ENCODE peak calls at places on chromosome 6, in eight cellular contexts. One of them, this sample, is unnamed.

GRCh38 chr6:219641-220198 is 72.6 kb upstream of the DUSP22 start:
- DNase-seq in mucosa of descending colon: peak
- DNase-seq in memory B cell: no peak
- DNase-seq in pulmonary artery endothelial cell: no peak
- DNase-seq in activated gamma-delta T cell treated with Interleukin-2 at 50 U/mL for 16 hours: no peak
- DNase-seq in anterior cingulate cortex: no peak
- DNase-seq in adipocyte: peak
- DNase-seq in stimulated activated CD4-positive, alpha-beta T cell treated with anti-CD3 and anti-CD28 coated beads, Interleukin-1b, Interleukin-23, amount 100 ng/mL, for 1 hour: no peak
- DNase-seq in this sample: no peak

GRCh38 chr6:113047932-113048331 is 700.8 kb downstream of the RFPL4B start:
- DNase-seq in mucosa of descending colon: no peak
- DNase-seq in memory B cell: no peak
- DNase-seq in pulmonary artery endothelial cell: no peak
- DNase-seq in activated gamma-delta T cell treated with Interleukin-2 at 50 U/mL for 16 hours: no peak
- DNase-seq in anterior cingulate cortex: no peak
- DNase-seq in adipocyte: peak
- DNase-seq in stimulated activated CD4-positive, alpha-beta T cell treated with anti-CD3 and anti-CD28 coated beads, Interleukin-1b, Interleukin-23, amount 100 ng/mL, for 1 hour: no peak
- DNase-seq in this sample: no peak

GRCh38 chr6:108732101-108732870 is 115.9 kb upstream of the ARMC2 start:
- DNase-seq in mucosa of descending colon: peak
- DNase-seq in memory B cell: no peak
- DNase-seq in pulmonary artery endothelial cell: no peak
- DNase-seq in activated gamma-delta T cell treated with Interleukin-2 at 50 U/mL for 16 hours: no peak
- DNase-seq in anterior cingulate cortex: no peak
- DNase-seq in adipocyte: no peak
- DNase-seq in stimulated activated CD4-positive, alpha-beta T cell treated with anti-CD3 and anti-CD28 coated beads, Interleukin-1b, Interleukin-23, amount 100 ng/mL, for 1 hour: no peak
- DNase-seq in this sample: no peak

GRCh38 chr6:29011276-29011734 is 6.2 kb upstream of the ZNF311 start:
- DNase-seq in mucosa of descending colon: peak
- DNase-seq in memory B cell: no peak
- DNase-seq in pulmonary artery endothelial cell: no peak
- DNase-seq in activated gamma-delta T cell treated with Interleukin-2 at 50 U/mL for 16 hours: no peak
- DNase-seq in anterior cingulate cortex: no peak
- DNase-seq in adipocyte: peak
- DNase-seq in stimulated activated CD4-positive, alpha-beta T cell treated with anti-CD3 and anti-CD28 coated beads, Interleukin-1b, Interleukin-23, amount 100 ng/mL, for 1 hour: no peak
- DNase-seq in this sample: peak

GRCh38 chr6:17648745-17649144 is 48.6 kb downstream of the FAM8A1 start:
- DNase-seq in mucosa of descending colon: no peak
- DNase-seq in memory B cell: no peak
- DNase-seq in pulmonary artery endothelial cell: no peak
- DNase-seq in activated gamma-delta T cell treated with Interleukin-2 at 50 U/mL for 16 hours: no peak
- DNase-seq in anterior cingulate cortex: no peak
- DNase-seq in adipocyte: no peak
- DNase-seq in stimulated activated CD4-positive, alpha-beta T cell treated with anti-CD3 and anti-CD28 coated beads, Interleukin-1b, Interleukin-23, amount 100 ng/mL, for 1 hour: no peak
- DNase-seq in this sample: no peak

GRCh38 chr6:71419217-71419953 is 130.8 kb downstream of the OGFRL1 start:
- DNase-seq in mucosa of descending colon: no peak
- DNase-seq in memory B cell: no peak
- DNase-seq in pulmonary artery endothelial cell: no peak
- DNase-seq in activated gamma-delta T cell treated with Interleukin-2 at 50 U/mL for 16 hours: no peak
- DNase-seq in anterior cingulate cortex: no peak
- DNase-seq in adipocyte: no peak
- DNase-seq in stimulated activated CD4-positive, alpha-beta T cell treated with anti-CD3 and anti-CD28 coated beads, Interleukin-1b, Interleukin-23, amount 100 ng/mL, for 1 hour: no peak
- DNase-seq in this sample: no peak

GRCh38 chr6:125393449-125393858 is 91.7 kb upstream of the HDDC2 start:
- DNase-seq in mucosa of descending colon: no peak
- DNase-seq in memory B cell: no peak
- DNase-seq in pulmonary artery endothelial cell: no peak
- DNase-seq in activated gamma-delta T cell treated with Interleukin-2 at 50 U/mL for 16 hours: no peak
- DNase-seq in anterior cingulate cortex: no peak
- DNase-seq in adipocyte: no peak
- DNase-seq in stimulated activated CD4-positive, alpha-beta T cell treated with anti-CD3 and anti-CD28 coated beads, Interleukin-1b, Interleukin-23, amount 100 ng/mL, for 1 hour: no peak
- DNase-seq in this sample: no peak

GRCh38 chr6:79601020-79601609 is 30.0 kb upstream of the SH3BGRL2 start:
- DNase-seq in mucosa of descending colon: no peak
- DNase-seq in memory B cell: no peak
- DNase-seq in pulmonary artery endothelial cell: no peak
- DNase-seq in activated gamma-delta T cell treated with Interleukin-2 at 50 U/mL for 16 hours: no peak
- DNase-seq in anterior cingulate cortex: no peak
- DNase-seq in adipocyte: peak
- DNase-seq in stimulated activated CD4-positive, alpha-beta T cell treated with anti-CD3 and anti-CD28 coated beads, Interleukin-1b, Interleukin-23, amount 100 ng/mL, for 1 hour: no peak
- DNase-seq in this sample: no peak

This sample was measured in substantia nigra.